ENCODE peak calls at places on chromosomes 7 and 10, in six cellular contexts. D, X, G, U, Y and N are unnamed samples.

GRCh38 chr10:86350897-86351296 is 15.7 kb downstream of the GRID1 start:
- DNase-seq in X (no peak), U (no peak), G (no peak), D (no peak), Y (no peak), N (no peak)

GRCh38 chr10:50286517-50286916 is 35.2 kb upstream of the ASAH2 start:
- DNase-seq in D (no peak), Y (no peak), G (no peak), X (no peak), U (no peak), N (no peak)

GRCh38 chr10:50740351-50740688 is 584 bp downstream of the ASAH2B start:
- DNase-seq in X (no peak), Y (peak), U (peak), G (no peak), D (peak), N (no peak)

GRCh38 chr10:131929122-131929845 is 28.5 kb downstream of the PPP2R2D start:
- DNase-seq in G (no peak), X (no peak), D (no peak), Y (no peak), U (no peak), N (peak)

GRCh38 chr7:44622342-44623151 is 16.1 kb downstream of the OGDH start:
- DNase-seq in U (peak), X (no peak), G (no peak), Y (peak), D (no peak), N (no peak)

GRCh38 chr10:125113661-125114388 is 46.5 kb downstream of the CTBP2 start:
- DNase-seq in U (no peak), D (no peak), Y (no peak), G (peak), X (no peak), N (no peak)

GRCh38 chr7:97025983-97026704 is 1.5 kb upstream of the DLX5 start:
- DNase-seq in U (peak), Y (no peak), X (no peak), D (no peak), G (no peak), N (peak)

GRCh38 chr7:154912921-154913644 is 89.8 kb downstream of the PAXIP1 start:
- DNase-seq in D (no peak), X (no peak), G (peak), Y (no peak), U (no peak), N (no peak)

GRCh38 chr10:4306871-4307270 is 519.1 kb upstream of the AKR1E2 start:
- DNase-seq in G (no peak), Y (no peak), U (no peak), D (no peak), X (no peak), N (no peak)

GRCh38 chr7:45878457-45879144 is 5.7 kb upstream of the CCDC201 start:
- DNase-seq in D (no peak), Y (no peak), U (no peak), G (no peak), X (no peak), N (no peak)

GRCh38 chr7:46577394-46577793 is 656.3 kb upstream of the IGFBP3 start:
- DNase-seq in X (no peak), Y (no peak), D (no peak), U (no peak), G (no peak), N (no peak)

GRCh38 chr10:132354356-132355094 is 22.5 kb downstream of the LRRC27 start:
- DNase-seq in Y (no peak), D (no peak), U (no peak), G (peak), X (no peak), N (no peak)

GRCh38 chr7:157497367-157497743 is 160.6 kb downstream of the DNAJB6 start:
- DNase-seq in Y (no peak), D (no peak), X (no peak), G (no peak), U (peak), N (no peak)

GRCh38 chr7:101608772-101609713 is 20.1 kb downstream of the MYL10 start:
- DNase-seq in Y (no peak), U (no peak), D (no peak), G (no peak), X (no peak), N (peak)

GRCh38 chr7:124918662-124919061 is 11.0 kb downstream of the POT1 start:
- DNase-seq in X (no peak), Y (no peak), U (no peak), G (no peak), D (no peak), N (no peak)

GRCh38 chr7:119720541-119720940 is 552.4 kb upstream of the KCND2 start:
- DNase-seq in Y (no peak), D (no peak), G (no peak), X (no peak), U (no peak), N (peak)

GRCh38 chr10:12513775-12514663 is 164.7 kb downstream of the CAMK1D start:
- DNase-seq in G (no peak), Y (no peak), U (no peak), X (no peak), D (peak), N (peak)

GRCh38 chr7:2253525-2254244 is 11.7 kb downstream of the NUDT1 start:
- DNase-seq in U (no peak), Y (no peak), D (no peak), X (no peak), G (no peak), N (no peak)

GRCh38 chr7:27122075-27122910 is 8.3 kb downstream of the HOXA4 start:
- DNase-seq in X (peak), Y (no peak), U (no peak), G (no peak), D (no peak), N (no peak)

GRCh38 chr10:124565565-124566221 is 104.1 kb downstream of the LHPP start:
- DNase-seq in X (no peak), D (no peak), Y (no peak), G (peak), U (no peak), N (peak)

GRCh38 chr10:12728569-12728968 is 272.9 kb downstream of the CCDC3 start:
- DNase-seq in G (no peak), D (no peak), U (no peak), Y (no peak), X (no peak), N (no peak)

GRCh38 chr7:12623885-12624498 is 53.5 kb downstream of the SCIN start:
- DNase-seq in G (no peak), Y (no peak), X (no peak), U (no peak), D (peak), N (peak)

GRCh38 chr7:135282621-135283295 is 49.1 kb downstream of the STRA8 start:
- DNase-seq in X (no peak), Y (peak), U (no peak), D (no peak), G (no peak), N (no peak)

GRCh38 chr7:51644216-51644615 is 327.6 kb upstream of the COBL start:
- DNase-seq in U (no peak), X (no peak), D (no peak), Y (no peak), G (no peak), N (no peak)

GRCh38 chr7:80107278-80107677 is 27.4 kb upstream of the GNAI1 start:
- DNase-seq in Y (no peak), D (no peak), G (no peak), U (no peak), X (no peak), N (no peak)

GRCh38 chr10:103921750-103922195 is 3.8 kb upstream of the STN1 start:
- DNase-seq in X (no peak), G (no peak), U (no peak), Y (peak), D (no peak), N (peak)

GRCh38 chr10:61408065-61408464 is 45.1 kb downstream of the TMEM26 start:
- DNase-seq in U (no peak), X (no peak), Y (no peak), G (no peak), D (no peak), N (no peak)

GRCh38 chr10:33276282-33276923 is 58.1 kb downstream of the NRP1 start:
- DNase-seq in U (no peak), D (no peak), Y (no peak), X (no peak), G (no peak), N (no peak)

GRCh38 chr7:2688409-2689342 is 674 bp downstream of the AMZ1 start:
- DNase-seq in D (no peak), X (no peak), Y (no peak), G (no peak), U (no peak), N (no peak)

GRCh38 chr10:51341216-51341615 is 266.9 kb downstream of the PRKG1 start:
- DNase-seq in G (no peak), X (no peak), U (no peak), Y (no peak), D (no peak), N (no peak)

GRCh38 chr7:12715372-12716133 is 28.1 kb downstream of the ARL4A start:
- DNase-seq in D (peak), U (peak), Y (peak), G (peak), X (peak), N (peak)

GRCh38 chr10:125824736-125825135 is 1.4 kb downstream of the BCCIP start:
- DNase-seq in D (no peak), U (no peak), X (no peak), Y (no peak), G (no peak), N (peak)

GRCh38 chr10:95661818-95662217 is 5.3 kb upstream of the ALDH18A1 start:
- DNase-seq in G (no peak), U (no peak), Y (no peak), X (no peak), D (no peak), N (no peak)

GRCh38 chr10:13338337-13339128 is 9.6 kb downstream of the SEPHS1 start:
- DNase-seq in X (no peak), U (no peak), G (no peak), D (no peak), Y (no peak), N (no peak)

GRCh38 chr10:115854740-115855435 is 418.1 kb downstream of the GFRA1 start:
- DNase-seq in D (no peak), U (no peak), X (no peak), G (no peak), Y (no peak), N (no peak)

GRCh38 chr10:12681250-12681649 is 320.3 kb downstream of the CCDC3 start:
- DNase-seq in U (no peak), D (no peak), X (no peak), G (no peak), Y (no peak), N (no peak)

GRCh38 chr10:31757374-31757773 is 171.3 kb downstream of the ARHGAP12 start:
- DNase-seq in D (no peak), U (no peak), X (no peak), G (no peak), Y (no peak), N (no peak)